ENCODE peak calls at places on chromosomes 2 and 18, in six cellular contexts. N is A549; E is heart left ventricle; Y is CD8-positive, alpha-beta T cell; R is lower leg skin; K is dorsolateral prefrontal cortex. G is an unnamed sample.

GRCh38 chr2:57373530-57373929 is 673.1 kb upstream of the VRK2 start:
- DNase-seq in K (no peak), E (no peak), N (no peak), R (no peak), Y (no peak), G (no peak)

GRCh38 chr18:26656944-26657536 is 108.7 kb upstream of the KCTD1 start:
- DNase-seq in N (peak; percentile 35), K (peak; percentile 79), R (peak; percentile 91), Y (no peak), E (peak; percentile 84), G (no peak)

GRCh38 chr2:217951091-217951490 is 51.7 kb downstream of the TNS1 start:
- DNase-seq in Y (no peak), K (no peak), R (peak; percentile 60), E (no peak), N (no peak), G (no peak)

GRCh38 chr2:160207804-160208661 is 8.0 kb upstream of the ITGB6 start:
- DNase-seq in K (peak; percentile 66), N (peak; percentile 87), R (peak; percentile 92), E (peak; percentile 66), Y (no peak), G (no peak)

GRCh38 chr18:67516432-67517223 is at the start of gene DSEL:
- DNase-seq in K (peak; percentile 100), R (peak; percentile 100), E (peak; percentile 97), Y (peak; percentile 100), N (peak; percentile 53), G (peak; percentile 31)

GRCh38 chr2:112151701-112152440 is 13.7 kb downstream of the FBLN7 start:
- DNase-seq in N (no peak), R (peak; percentile 75), Y (no peak), E (no peak), K (no peak), G (no peak)

GRCh38 chr2:17736989-17737388 is 16.6 kb downstream of the SMC6 start:
- DNase-seq in N (no peak), E (no peak), K (no peak), R (no peak), Y (no peak), G (no peak)

GRCh38 chr2:225120175-225120574 is 77.9 kb upstream of the DOCK10 start:
- DNase-seq in Y (no peak), R (no peak), E (no peak), K (no peak), N (peak; percentile 24), G (no peak)

DNA sequence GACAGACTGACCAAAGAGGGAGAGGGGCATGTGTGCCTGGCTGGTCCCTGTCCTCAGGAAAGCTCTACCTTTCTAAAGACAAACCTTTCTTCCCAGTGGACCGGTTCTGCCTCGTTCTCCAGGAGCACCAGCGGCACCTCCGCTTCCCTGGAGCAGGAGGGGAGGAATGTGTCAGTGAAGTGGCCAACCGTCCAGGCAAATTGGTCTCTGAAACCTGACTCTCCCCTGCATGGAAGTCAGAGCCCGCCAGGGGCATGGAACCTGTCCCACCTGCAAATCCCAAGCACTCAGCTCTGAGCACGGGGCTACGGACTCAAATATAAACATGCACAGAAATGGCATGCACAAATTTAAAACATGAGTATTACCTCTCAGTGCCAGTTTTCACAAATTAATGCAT is 62.9 kb downstream of the COL6A3 start:
- DNase-seq in Y (no peak), K (no peak), N (no peak), E (no peak), R (no peak), G (no peak)
- TF ChIP-seq CTCF in Y (no peak), K (no peak), N (no peak), E (no peak), R (no peak), G (no peak)

DNA sequence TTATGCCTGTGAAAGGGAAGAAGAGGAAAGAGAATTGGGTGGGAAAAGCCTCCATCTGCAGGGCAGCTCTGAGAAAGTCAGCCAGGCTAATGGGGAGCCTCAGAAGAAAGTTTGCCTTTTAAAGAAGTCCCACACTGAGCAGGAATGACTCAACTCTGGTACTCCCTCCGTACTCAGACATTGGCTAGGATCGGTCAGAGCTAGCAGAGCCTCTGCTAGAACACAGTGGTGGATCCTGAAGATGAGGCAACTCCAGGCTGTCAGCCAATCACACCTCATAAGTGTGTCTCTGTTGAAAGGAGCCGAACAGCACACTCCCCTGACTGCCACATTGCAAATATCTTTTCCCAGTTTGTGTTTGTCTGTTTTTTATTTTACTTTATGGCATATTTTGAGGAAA is 96.9 kb downstream of the HNRNPLL start:
- DNase-seq in R (no peak), Y (no peak), E (peak; percentile 48), N (no peak), K (peak; percentile 47), G (no peak)
- H3K4me3 ChIP-seq in R (no peak overlapping the region), Y (no peak overlapping the region), E (no peak overlapping the region), N (no peak overlapping the region), K (no peak overlapping the region), G (no peak overlapping the region)

DNA sequence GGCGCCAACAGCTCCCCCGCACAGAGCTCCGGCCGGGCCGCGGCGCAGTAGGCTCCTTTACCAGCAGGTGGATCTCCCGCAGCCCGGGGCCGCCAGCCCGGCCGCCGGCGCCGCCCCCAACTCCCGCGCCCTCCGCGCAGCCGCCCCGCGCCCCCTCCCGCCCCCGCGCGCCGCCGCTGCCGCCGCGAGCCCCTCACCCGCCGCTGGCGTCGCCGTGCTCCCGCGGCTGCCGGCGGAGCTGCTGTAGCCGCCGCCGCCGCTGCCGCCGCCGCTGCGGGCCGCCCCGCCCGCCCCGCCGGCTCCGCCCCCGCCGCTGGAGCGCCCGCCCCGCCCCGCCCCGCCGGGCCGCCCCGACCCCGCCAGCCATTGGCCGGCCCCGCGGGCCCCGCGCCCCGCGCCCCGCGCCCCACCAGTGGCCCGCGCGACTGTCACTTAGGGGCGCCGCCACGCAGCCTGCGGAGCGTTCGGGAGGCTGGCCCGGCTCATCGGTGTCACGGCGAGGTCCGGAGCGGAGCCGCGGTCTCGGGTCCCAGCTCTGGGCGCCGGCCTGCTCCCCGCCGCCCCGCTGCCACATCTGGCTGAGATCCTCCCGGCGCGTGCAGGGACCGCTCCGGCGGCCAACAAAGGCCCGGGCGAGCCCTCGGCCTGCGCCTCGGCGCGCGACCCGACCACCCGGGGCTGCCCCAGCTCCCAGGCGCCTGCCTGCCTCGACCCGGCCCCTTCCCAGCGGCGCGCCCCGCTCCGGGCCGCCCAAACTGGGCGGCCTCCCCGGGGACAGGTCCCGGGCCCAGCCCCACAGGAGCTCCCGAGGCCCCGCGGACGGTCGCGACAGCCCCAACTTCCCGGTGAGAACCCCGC is at the start of gene MGAT4A:
- DNase-seq in Y (peak; percentile 84), R (peak; percentile 93), N (peak; percentile 63), E (peak; percentile 91), K (peak; percentile 83), G (no peak)
- TF ChIP-seq CTCF in Y (no peak), R (no peak), N (no peak), E (no peak), K (no peak), G (peak; percentile 26)

DNA sequence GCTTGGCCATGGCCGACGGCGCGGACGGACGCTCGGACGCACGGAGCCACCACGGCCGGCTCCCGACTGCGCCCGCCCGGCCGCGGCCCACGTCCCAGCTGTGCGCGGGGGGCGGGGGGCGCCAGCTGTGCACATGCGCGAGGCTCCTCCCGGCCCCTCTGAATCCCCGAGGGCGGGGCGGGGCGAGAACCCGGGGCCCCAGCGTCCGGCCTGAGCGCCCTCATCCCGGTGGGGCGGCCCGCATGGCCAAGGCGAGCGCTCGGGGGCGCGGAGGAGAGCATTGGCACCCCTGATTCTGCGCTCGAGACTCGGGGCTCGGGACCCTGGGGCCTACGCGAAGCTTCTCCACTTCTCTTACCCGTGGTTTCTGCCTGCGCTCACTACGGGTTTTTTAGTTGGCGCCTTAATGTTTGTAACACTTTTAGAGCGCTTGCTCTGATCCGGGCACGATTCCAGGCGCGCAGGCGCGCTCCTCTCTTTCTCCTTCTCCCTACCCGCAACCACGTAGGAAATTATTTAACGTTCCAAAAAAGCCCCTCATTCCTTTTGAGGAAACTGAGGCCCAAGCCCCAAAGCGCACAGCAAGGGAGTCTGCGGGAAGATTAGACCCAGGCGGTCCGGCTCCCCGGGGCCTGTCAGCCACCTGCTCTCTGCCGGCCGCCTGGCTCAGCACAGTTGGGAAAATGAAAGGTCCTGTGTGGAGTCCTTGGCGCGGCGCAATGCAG is at the start of gene PXDN:
- DNase-seq in E (peak; percentile 76), R (peak; percentile 89), K (peak; percentile 50), Y (no peak), N (no peak), G (no peak)
- H3K4me3 ChIP-seq in E (peak within 1 kb of the TSS; percentile 85), R (peak within 1 kb of the TSS; percentile 51), K (peak within 1 kb of the TSS; percentile 53), Y (no peak within 1 kb of the TSS), N (peak within 1 kb of the TSS; percentile 59), G (no peak within 1 kb of the TSS)